ENCODE peak calls at places on chromosomes 7 and 10, in seven cellular contexts. S is tibial nerve, X is prostate gland, L is coronary artery, I is fibroblast of lung, W is NB4, J is pancreas. M is an unnamed sample.

GRCh38 chr7:141189231-141189630 is 115.4 kb downstream of the TMEM178B start:
- DNase-seq in S (no peak), X (no peak), L (no peak), I (no peak), W (no peak), J (no peak), M (no peak)

GRCh38 chr7:20307901-20308300 is 22.8 kb upstream of the ITGB8 start:
- DNase-seq in S (no peak), X (no peak), L (no peak), I (peak), W (no peak), J (no peak), M (no peak)

GRCh38 chr7:30923774-30924413 is 12.2 kb downstream of the AQP1 start:
- DNase-seq in S (peak), X (no peak), L (peak), I (no peak), W (no peak), J (peak), M (peak)

GRCh38 chr10:33239257-33239656 is 95.2 kb downstream of the NRP1 start:
- DNase-seq in S (no peak), X (no peak), L (no peak), I (no peak), W (no peak), J (no peak), M (no peak)

GRCh38 chr10:33211123-33211878 is 123.2 kb downstream of the NRP1 start:
- DNase-seq in S (no peak), X (no peak), L (peak), I (peak), W (no peak), J (no peak), M (no peak)

GRCh38 chr10:29084908-29085307 is 204.0 kb upstream of the LYZL1 start:
- DNase-seq in S (no peak), X (no peak), L (no peak), I (no peak), W (no peak), J (no peak), M (no peak)

GRCh38 chr7:2110586-2111396 is 122.0 kb downstream of the MAD1L1 start:
- DNase-seq in S (no peak), X (no peak), L (no peak), I (peak), W (no peak), J (no peak), M (no peak)

GRCh38 chr7:105388373-105389089 is at the start of gene SRPK2:
- DNase-seq in S (peak), X (peak), L (peak), I (peak), W (peak), J (peak), M (peak)

DNA sequence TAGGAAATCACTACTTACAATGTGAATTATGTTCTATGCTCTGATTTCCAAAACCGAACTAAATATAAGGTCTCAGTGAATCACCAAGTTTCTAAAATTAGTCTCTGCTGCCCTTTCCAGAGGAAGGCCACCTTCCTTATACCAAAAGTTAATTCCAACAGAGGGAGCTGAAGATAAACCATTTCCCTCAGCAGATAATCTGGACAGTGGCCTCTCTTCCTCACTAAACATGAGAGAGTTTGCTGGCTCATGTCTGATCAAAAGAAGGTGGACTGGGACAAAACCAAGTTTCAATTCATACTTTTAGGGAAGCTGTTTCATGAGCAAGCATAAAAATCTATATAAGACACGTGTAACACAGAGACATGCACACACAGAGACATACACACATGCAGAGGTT is 6.4 kb downstream of the FEZF1 start:
- DNase-seq in S (no peak), X (no peak), L (no peak), I (no peak), W (no peak), J (no peak), M (no peak)
- TF ChIP-seq CTCF in S (no peak), X (no peak), L (no peak), I (no peak), W (no peak), J (no peak), M (no peak)

GRCh38 chr10:63133056-63133786 is at the start of gene NRBF2:
- DNase-seq in S (peak), X (peak), L (peak), I (peak), W (peak), J (peak), M (peak)
- TF ChIP-seq CTCF in S (no peak), X (no peak), L (no peak), I (peak), W (peak), J (no peak), M (peak)

DNA sequence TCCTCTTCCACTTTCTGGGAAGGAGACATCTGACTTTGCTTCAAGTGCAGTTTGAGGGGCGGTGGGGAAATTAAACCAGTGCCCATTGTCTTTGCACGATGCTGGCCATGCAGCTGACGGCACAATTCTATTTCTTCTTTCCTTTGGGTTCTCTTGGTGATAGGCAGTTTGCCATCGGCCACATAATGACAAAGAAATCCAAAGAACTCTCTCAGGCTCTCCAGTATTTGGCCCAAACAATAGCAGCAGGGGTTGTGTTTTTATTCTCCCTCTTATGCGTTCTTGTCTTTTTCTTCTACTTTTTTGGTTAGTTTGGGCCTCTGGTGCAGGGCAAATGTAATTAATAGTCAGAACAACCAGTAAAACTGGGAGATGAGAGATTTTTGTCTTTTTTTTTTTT is 147.0 kb downstream of the EMX2 start:
- DNase-seq in S (no peak), X (no peak), L (no peak), I (peak), W (no peak), J (no peak), M (no peak)
- TF ChIP-seq CTCF in S (no peak), X (no peak), L (no peak), I (no peak), W (no peak), J (no peak), M (no peak)

GRCh38 chr10:4767033-4767814 is 58.8 kb upstream of the AKR1E2 start:
- DNase-seq in S (peak), X (peak), L (no peak), I (peak), W (peak), J (no peak), M (no peak)

GRCh38 chr10:4772202-4772570 is 53.8 kb upstream of the AKR1E2 start:
- DNase-seq in S (no peak), X (no peak), L (no peak), I (no peak), W (no peak), J (no peak), M (no peak)

GRCh38 chr10:4766449-4766848 is 59.6 kb upstream of the AKR1E2 start:
- DNase-seq in S (no peak), X (no peak), L (no peak), I (peak), W (no peak), J (no peak), M (no peak)

GRCh38 chr10:4771554-4772201 is 54.3 kb upstream of the AKR1E2 start:
- DNase-seq in S (no peak), X (no peak), L (no peak), I (peak), W (no peak), J (no peak), M (no peak)

DNA sequence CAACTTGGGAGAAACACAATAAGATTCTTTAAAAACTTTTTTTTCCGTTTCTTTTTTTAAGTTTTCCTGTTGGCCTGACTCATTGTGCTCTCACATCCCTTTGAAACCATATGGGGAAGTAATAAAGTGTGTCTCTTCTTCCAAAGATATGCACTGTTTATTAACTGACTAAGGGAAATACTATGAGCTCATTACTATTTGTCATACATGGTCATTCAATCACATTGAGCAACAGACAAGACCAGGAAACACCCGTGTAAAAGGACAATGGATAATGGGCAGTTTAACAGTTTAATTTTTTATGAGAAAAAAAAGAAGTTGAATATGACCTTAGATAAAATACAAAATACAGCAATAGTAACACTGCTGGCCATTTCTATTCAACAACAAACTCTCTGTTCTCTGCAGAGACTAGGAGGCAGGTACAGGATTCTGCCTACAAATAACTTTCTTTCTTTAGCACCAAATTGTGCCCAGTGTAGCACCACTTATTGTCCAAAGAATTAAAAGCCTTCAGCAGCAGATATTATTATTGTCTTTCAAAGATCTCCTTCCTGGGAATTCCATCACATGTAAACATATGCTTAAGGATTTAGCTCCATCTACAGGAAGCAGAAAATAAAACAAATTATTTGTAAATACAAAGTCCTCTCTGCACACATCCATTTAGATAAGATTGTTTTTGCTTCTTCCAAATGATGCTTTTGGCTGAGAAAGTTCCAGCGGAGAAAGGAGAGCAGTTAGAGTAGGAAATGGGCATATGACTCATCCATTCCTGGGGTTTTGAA is 55.0 kb upstream of the AKR1E2 start:
- DNase-seq in S (no peak), X (no peak), L (no peak), I (peak), W (peak), J (no peak), M (no peak)
- TF ChIP-seq CTCF in S (peak), X (no peak), L (no peak), I (peak), W (no peak), J (no peak), M (peak)

GRCh38 chr10:60549686-60550085 is 160.0 kb upstream of the ANK3 start:
- DNase-seq in S (no peak), X (no peak), L (no peak), I (no peak), W (peak), J (no peak), M (no peak)
- TF ChIP-seq CTCF in S (no peak), X (no peak), L (no peak), I (peak), W (no peak), J (no peak), M (peak)

DNA sequence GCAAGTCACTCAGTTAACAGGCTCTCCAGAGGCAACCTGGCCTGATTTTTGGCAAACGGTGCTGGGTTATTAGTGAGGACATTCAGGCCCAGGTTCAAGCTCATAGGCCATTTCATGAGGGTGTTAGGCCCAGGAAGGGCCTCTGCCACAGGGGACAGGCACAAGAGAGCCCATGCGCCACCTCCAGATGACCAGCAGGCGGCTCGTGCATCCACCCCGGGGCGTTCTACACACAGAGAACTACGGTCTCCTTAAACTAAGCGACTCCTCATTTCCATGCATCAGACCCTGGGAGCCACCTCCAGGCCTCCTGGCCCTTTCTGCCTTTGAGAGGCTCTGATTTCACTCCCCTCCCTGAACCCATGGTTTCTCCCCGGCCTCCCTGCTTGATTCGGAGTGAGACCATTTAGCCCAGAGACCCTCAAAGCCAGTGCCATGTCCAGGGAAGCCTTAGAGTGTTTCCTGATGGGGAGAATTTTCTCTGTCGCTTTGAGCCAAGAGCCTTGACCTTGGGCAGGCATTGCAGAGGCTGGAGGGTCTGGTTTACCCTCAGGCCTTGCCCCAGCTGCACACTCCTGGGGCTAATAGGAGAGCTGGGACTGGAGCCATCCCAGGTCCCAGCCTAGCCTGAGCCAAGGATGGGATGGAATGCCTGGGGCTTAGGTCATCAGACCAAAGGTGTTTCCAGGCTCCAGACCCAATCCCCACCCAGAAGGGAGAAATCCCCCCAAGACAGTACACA is 188.0 kb downstream of the GRID1 start:
- DNase-seq in S (no peak), X (no peak), L (no peak), I (no peak), W (peak), J (no peak), M (no peak)
- TF ChIP-seq CTCF in S (no peak), X (no peak), L (no peak), I (no peak), W (peak), J (no peak), M (peak)

DNA sequence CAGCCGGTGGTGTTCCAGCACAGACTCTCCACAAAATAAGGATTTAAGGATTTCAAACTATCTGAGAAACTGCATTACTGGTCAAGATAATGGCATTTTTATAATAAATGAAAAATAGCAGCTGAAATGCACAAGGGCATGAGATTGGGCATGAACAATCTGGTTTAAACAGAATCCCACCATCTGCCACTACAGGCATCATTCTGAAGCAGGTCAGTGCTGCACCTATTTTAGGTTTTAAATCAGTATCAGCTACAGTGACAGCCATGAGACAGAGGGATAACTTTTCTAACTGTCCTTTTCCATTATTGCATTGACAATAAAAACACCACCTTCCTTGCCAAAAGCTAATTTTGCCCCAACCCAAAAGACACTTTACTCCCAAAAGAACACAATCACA is 186.8 kb downstream of the ETV1 start:
- DNase-seq in S (no peak), X (no peak), L (no peak), I (no peak), W (no peak), J (no peak), M (no peak)
- TF ChIP-seq CTCF in S (no peak), X (no peak), L (no peak), I (no peak), W (no peak), J (no peak), M (no peak)

GRCh38 chr10:34995925-34996324 is 94.2 kb downstream of the CUL2 start:
- DNase-seq in S (no peak), X (no peak), L (no peak), I (no peak), W (no peak), J (no peak), M (no peak)

GRCh38 chr10:34993782-34994181 is 96.4 kb downstream of the CUL2 start:
- DNase-seq in S (no peak), X (no peak), L (no peak), I (no peak), W (no peak), J (no peak), M (no peak)

GRCh38 chr10:34998940-34999339 is 91.2 kb downstream of the CUL2 start:
- DNase-seq in S (no peak), X (no peak), L (no peak), I (no peak), W (no peak), J (no peak), M (no peak)

GRCh38 chr10:34996843-34997242 is 93.3 kb downstream of the CUL2 start:
- DNase-seq in S (peak), X (no peak), L (no peak), I (no peak), W (peak), J (no peak), M (no peak)

GRCh38 chr10:34994565-34995142 is 95.5 kb downstream of the CUL2 start:
- DNase-seq in S (peak), X (peak), L (no peak), I (peak), W (peak), J (peak), M (no peak)
- TF ChIP-seq CTCF in S (peak), X (no peak), L (no peak), I (peak), W (peak), J (peak), M (peak)